ENCODE peak calls at places on chromosomes 11 and 22, in seven cellular contexts. N is H9; U is IMR-90; K is body of pancreas; Y is CD8-positive, alpha-beta T cell; F is AG04450; Q is Peyer's patch. Z is an unnamed sample. For H3K9me3, the result is how much of the 10 kb centered on the place peaks cover.

GRCh38 chr22:40416267-40416570 is 45.8 kb downstream of the SGSM3 start:
- DNase-seq in Y (no peak), F (no peak), N (no peak), Q (no peak), U (no peak), K (no peak), Z (no peak)

GRCh38 chr11:17547051-17547577 is at the start of gene OTOG:
- DNase-seq in Q (no peak), U (no peak), K (no peak), Y (no peak), N (peak), F (no peak), Z (no peak)

GRCh38 chr22:39622881-39623367 is 52.4 kb downstream of the CACNA1I start:
- DNase-seq in K (peak), F (no peak), Q (peak), U (peak), N (peak), Y (peak), Z (no peak)

GRCh38 chr11:15707971-15708370 is 593.2 kb downstream of the INSC start:
- DNase-seq in Q (no peak), U (peak), Y (no peak), F (no peak), K (peak), N (peak), Z (no peak)

GRCh38 chr22:24460418-24461089 is 33.2 kb downstream of the ADORA2A start:
- DNase-seq in Q (no peak), N (no peak), Y (no peak), F (no peak), K (no peak), U (peak), Z (no peak)

GRCh38 chr11:65859812-65860277 is 388 bp upstream of the MUS81 start:
- DNase-seq in K (no peak), Y (no peak), Q (no peak), F (no peak), U (no peak), N (no peak), Z (no peak)

GRCh38 chr11:10893713-10894112 is 35.9 kb upstream of the ZBED5 start:
- DNase-seq in K (no peak), U (peak), Y (no peak), Q (no peak), F (peak), N (no peak), Z (no peak)

GRCh38 chr11:33912405-33913361 is 20.8 kb upstream of the LMO2 start:
- DNase-seq in F (peak), K (no peak), N (no peak), Y (no peak), U (peak), Q (no peak), Z (no peak)

GRCh38 chr11:118194835-118195627 is 18.6 kb upstream of the SCN2B start:
- DNase-seq in N (no peak), Q (peak), K (peak), F (peak), Y (no peak), U (peak), Z (peak)

GRCh38 chr11:70413151-70413550 is 14.8 kb downstream of the CTTN start:
- DNase-seq in K (no peak), U (no peak), N (no peak), F (no peak), Q (no peak), Y (no peak), Z (no peak)

GRCh38 chr11:47469411-47470179 is 20.7 kb upstream of the RAPSN start:
- DNase-seq in U (peak), N (no peak), F (no peak), Y (no peak), Q (no peak), K (no peak), Z (no peak)

GRCh38 chr11:32213223-32213622 is 122.3 kb downstream of the RCN1 start:
- DNase-seq in K (no peak), N (no peak), Q (no peak), U (peak), Y (no peak), F (peak), Z (no peak)

GRCh38 chr11:35598254-35599125 is 19.8 kb upstream of the FJX1 start:
- DNase-seq in Q (no peak), N (no peak), F (no peak), U (peak), K (peak), Y (no peak), Z (no peak)

GRCh38 chr22:43901976-43902643 is 10.3 kb upstream of the PNPLA5 start:
- DNase-seq in F (peak), Y (no peak), N (no peak), K (no peak), U (peak), Q (no peak), Z (no peak)

GRCh38 chr11:44894217-44894617 is 56.5 kb downstream of the TP53I11 start:
- DNase-seq in Q (peak), K (peak), N (peak), F (peak), Y (peak), U (peak), Z (no peak)

GRCh38 chr11:36469881-36470802 is 39.9 kb downstream of the TRAF6 start:
- DNase-seq in N (no peak), Y (no peak), F (no peak), U (peak), Q (no peak), K (no peak), Z (no peak)

GRCh38 chr22:43343262-43343988 is at the start of gene SCUBE1:
- DNase-seq in U (no peak), F (no peak), Y (peak), N (peak), K (peak), Q (peak), Z (no peak)

GRCh38 chr22:48890693-48891554 is 936.7 kb downstream of the BRD1 start:
- DNase-seq in K (no peak), Q (no peak), N (no peak), Y (no peak), U (no peak), F (no peak), Z (no peak)

GRCh38 chr11:83249972-83250593 is 36.1 kb downstream of the CCDC90B start:
- DNase-seq in Y (no peak), N (no peak), K (peak), U (peak), Q (no peak), F (peak), Z (no peak)

GRCh38 chr22:26259510-26259909 is 90.2 kb downstream of the SEZ6L start:
- DNase-seq in U (peak), N (peak), K (peak), F (no peak), Q (no peak), Y (no peak), Z (no peak)

GRCh38 chr22:37486224-37486845 is at the start of gene MFNG:
- DNase-seq in Q (peak), F (no peak), K (peak), Y (peak), U (peak), N (peak), Z (no peak)

GRCh38 chr11:124766156-124766555 is 4.1 kb upstream of the ESAM start:
- DNase-seq in Q (no peak), U (no peak), N (no peak), K (no peak), F (no peak), Y (no peak), Z (no peak)

GRCh38 chr11:58493676-58494075 is 14.2 kb downstream of the OR5B21 start:
- DNase-seq in K (no peak), N (no peak), Q (no peak), F (no peak), U (peak), Y (no peak), Z (no peak)

GRCh38 chr22:43205261-43205691 is 18.3 kb upstream of the TTLL12 start:
- DNase-seq in N (no peak), Y (no peak), F (no peak), U (no peak), Q (no peak), K (no peak), Z (no peak)

GRCh38 chr22:35539910-35540599 is 576 bp upstream of the RASD2 start:
- DNase-seq in U (peak), K (peak), Q (peak), N (no peak), F (no peak), Y (peak), Z (no peak)

GRCh38 chr11:69027704-69028372 is 14.8 kb upstream of the MRGPRF start:
- DNase-seq in N (no peak), U (peak), K (peak), F (no peak), Y (no peak), Q (no peak), Z (no peak)

GRCh38 chr11:33742249-33742851 is 6.1 kb upstream of the CD59 start:
- DNase-seq in Y (no peak), K (no peak), N (no peak), F (no peak), Q (no peak), U (no peak), Z (no peak)

GRCh38 chr11:57474017-57474750 is 13.9 kb downstream of the RTN4RL2 start:
- DNase-seq in K (no peak), U (peak), Y (peak), F (no peak), N (no peak), Q (no peak), Z (no peak)

GRCh38 chr11:69044111-69045013 is 4.4 kb upstream of the TPCN2 start:
- DNase-seq in N (peak), F (peak), K (peak), Y (no peak), U (peak), Q (peak), Z (no peak)

GRCh38 chr11:112025682-112026081 is 474 bp downstream of the DLAT start:
- DNase-seq in K (no peak), Y (no peak), N (no peak), Q (no peak), F (no peak), U (peak), Z (no peak)

GRCh38 chr11:134789104-134789503 is 377.1 kb upstream of the B3GAT1 start:
- DNase-seq in U (no peak), Q (no peak), N (no peak), K (no peak), F (no peak), Y (no peak), Z (no peak)

GRCh38 chr11:82547163-82547560 is 186.5 kb downstream of the FAM181B start:
- DNase-seq in K (peak), N (no peak), U (no peak), F (no peak), Y (no peak), Q (no peak), Z (no peak)

GRCh38 chr11:93143186-93143585 is 54.6 kb downstream of the SLC36A4 start:
- DNase-seq in Q (no peak), U (peak), F (no peak), N (no peak), Y (no peak), K (no peak), Z (no peak)

DNA sequence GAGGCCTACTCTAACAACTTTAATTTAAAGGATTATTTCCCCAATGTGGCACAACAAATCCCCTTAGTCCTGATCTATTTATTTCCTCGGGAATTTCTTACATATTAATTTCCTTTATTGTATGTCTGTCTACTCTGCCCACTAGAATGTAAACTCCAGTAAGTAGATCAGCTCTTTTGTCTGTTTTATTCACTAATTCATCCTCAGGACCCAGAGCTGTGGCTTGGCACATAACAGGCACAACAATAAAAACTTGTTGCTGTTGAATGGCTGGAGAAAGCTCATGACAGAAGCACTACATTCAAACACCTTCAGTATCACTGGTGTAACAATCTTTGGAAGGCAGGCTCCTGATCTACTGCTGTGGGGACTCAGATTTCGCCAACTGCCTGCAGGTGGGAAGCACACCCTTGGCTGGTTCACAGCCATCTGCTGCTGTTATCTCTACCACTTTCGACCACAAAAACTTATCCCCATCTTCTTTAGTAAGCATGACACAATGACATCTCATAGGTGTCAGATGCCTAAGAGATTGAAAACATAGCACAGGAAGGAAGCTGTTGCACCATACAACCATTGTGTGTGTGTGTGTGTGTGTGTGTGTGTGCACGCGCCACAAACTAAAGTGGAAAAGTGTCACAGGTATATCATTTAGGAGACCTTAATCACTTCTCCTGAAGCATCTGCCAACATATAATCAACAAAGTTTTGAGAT is 11.9 kb downstream of the HIRA start:
- DNase-seq in U (peak), K (no peak), Q (no peak), F (no peak), Y (peak), N (no peak), Z (no peak)
- TF ChIP-seq CTCF in U (no peak), K (no peak), Q (no peak), F (no peak), Y (no peak), N (no peak), Z (no peak)

GRCh38 chr22:10741210-10741609 is 4786.8 kb upstream of the OR11H1 start:
- DNase-seq in N (no peak), F (no peak), U (no peak), Q (peak), Y (no peak), K (no peak), Z (no peak)
- H3K9me3 ChIP-seq in N (half or more), F (under half), U (under half), Q (under half), Y (under half), K (under half), Z (under half)

DNA sequence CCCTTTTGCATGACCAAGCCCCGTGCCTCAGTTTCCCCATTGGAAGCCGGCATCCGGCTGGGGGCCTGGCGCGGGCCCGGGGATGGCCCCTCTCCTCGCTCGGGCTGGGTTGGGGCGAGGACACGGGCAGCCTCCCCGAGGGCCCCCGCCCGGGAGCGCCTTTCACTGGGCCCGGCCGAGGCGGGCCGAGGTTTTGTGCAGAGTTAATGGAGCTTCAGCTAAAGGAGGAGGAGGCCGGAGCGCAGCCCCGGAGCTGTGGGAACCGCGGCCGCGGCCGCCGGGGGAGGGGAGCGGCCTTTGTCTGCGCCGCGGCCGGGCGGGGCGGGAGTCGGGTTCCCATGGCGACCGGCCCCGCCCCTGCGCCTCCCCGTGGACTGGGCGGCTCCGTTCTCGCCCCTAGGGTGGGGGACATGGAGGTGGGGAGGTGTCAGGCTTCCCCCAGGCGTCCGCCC is 1.4 kb upstream of the MAPK11 start:
- DNase-seq in K (peak), N (peak), Y (peak), U (peak), F (no peak), Q (peak), Z (no peak)
- TF ChIP-seq CTCF in K (no peak), N (no peak), Y (no peak), U (peak), F (peak), Q (peak), Z (no peak)

DNA sequence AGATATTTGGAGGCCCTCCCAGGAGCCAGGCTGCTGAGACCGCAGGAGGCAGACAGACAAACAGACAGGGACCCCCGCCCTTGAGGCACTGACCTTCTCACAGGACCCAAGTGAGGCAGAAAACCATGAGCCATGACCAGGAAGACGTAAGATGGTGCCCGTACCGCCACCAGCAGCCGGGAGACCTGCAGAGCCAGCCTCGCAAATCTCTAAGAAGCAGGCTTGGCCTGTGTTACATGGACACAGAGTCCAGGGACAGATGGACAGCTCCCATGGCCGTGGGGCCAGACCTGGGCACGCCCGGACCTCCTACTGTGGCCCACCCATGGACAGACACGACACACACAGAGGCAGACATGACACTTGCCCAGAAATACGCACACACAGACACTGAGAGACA is 30.7 kb upstream of the TOLLIP start:
- DNase-seq in U (no peak), N (peak), F (no peak), K (peak), Y (no peak), Q (no peak), Z (no peak)
- H3K9me3 ChIP-seq in U (under half), N (under half), F (under half), K (under half), Y (under half), Q (under half), Z (under half)

GRCh38 chr11:96045622-96046456 is 121.9 kb upstream of the MTMR2 start:
- DNase-seq in F (no peak), Q (no peak), Y (no peak), U (peak), K (peak), N (peak), Z (peak)
- TF ChIP-seq CTCF in F (peak), Q (no peak), Y (no peak), U (peak), K (peak), N (peak), Z (peak)